ENCODE peak calls at places on chromosomes 4 and X, in eight cellular contexts. One of them, this sample, is unnamed.

GRCh38 chr4:766152-766515 is 59.8 kb downstream of the CPLX1 start:
- DNase-seq in choroid plexus epithelial cell: peak; percentile 63
- DNase-seq in Daoy: no peak
- DNase-seq in effector memory CD8-positive, alpha-beta T cell: no peak
- DNase-seq in HTR-8/SVneo: no peak
- DNase-seq in NCI-H1092 treated with DMSO at 0.1 percent for 48 hours: no peak
- DNase-seq in DMS53: peak; percentile 56
- DNase-seq in iPS-NIHi11: no peak
- DNase-seq in this sample: peak; percentile 73

GRCh38 chr4:181143241-181143854 is 1099.9 kb upstream of the TENM3 start:
- DNase-seq in choroid plexus epithelial cell: peak; percentile 86
- DNase-seq in Daoy: peak; percentile 63
- DNase-seq in effector memory CD8-positive, alpha-beta T cell: peak; percentile 38
- DNase-seq in HTR-8/SVneo: peak; percentile 45
- DNase-seq in NCI-H1092 treated with DMSO at 0.1 percent for 48 hours: peak; percentile 75
- DNase-seq in DMS53: peak; percentile 77
- DNase-seq in iPS-NIHi11: peak; percentile 77
- DNase-seq in this sample: peak; percentile 50

GRCh38 chrX:2692221-2693122 is 1.4 kb downstream of the CD99 start:
- DNase-seq in choroid plexus epithelial cell: peak; percentile 56
- DNase-seq in Daoy: peak; percentile 19
- DNase-seq in effector memory CD8-positive, alpha-beta T cell: no peak
- DNase-seq in HTR-8/SVneo: no peak
- DNase-seq in NCI-H1092 treated with DMSO at 0.1 percent for 48 hours: no peak
- DNase-seq in DMS53: no peak
- DNase-seq in iPS-NIHi11: no peak
- DNase-seq in this sample: no peak

GRCh38 chr4:7766661-7767345 is 172.9 kb downstream of the AFAP1 start:
- DNase-seq in choroid plexus epithelial cell: no peak
- DNase-seq in Daoy: no peak
- DNase-seq in effector memory CD8-positive, alpha-beta T cell: no peak
- DNase-seq in HTR-8/SVneo: no peak
- DNase-seq in NCI-H1092 treated with DMSO at 0.1 percent for 48 hours: peak; percentile 32
- DNase-seq in DMS53: no peak
- DNase-seq in iPS-NIHi11: no peak
- DNase-seq in this sample: no peak

GRCh38 chr4:15336410-15337184 is 91.2 kb upstream of the C1QTNF7 start:
- DNase-seq in choroid plexus epithelial cell: peak; percentile 90
- DNase-seq in Daoy: peak; percentile 85
- DNase-seq in effector memory CD8-positive, alpha-beta T cell: no peak
- DNase-seq in HTR-8/SVneo: peak; percentile 8
- DNase-seq in NCI-H1092 treated with DMSO at 0.1 percent for 48 hours: no peak
- DNase-seq in DMS53: peak; percentile 28
- DNase-seq in iPS-NIHi11: peak; percentile 47
- DNase-seq in this sample: peak; percentile 11

GRCh38 chr4:139972305-139972704 is 181.7 kb downstream of the MAML3 start:
- DNase-seq in choroid plexus epithelial cell: no peak
- DNase-seq in Daoy: no peak
- DNase-seq in effector memory CD8-positive, alpha-beta T cell: no peak
- DNase-seq in HTR-8/SVneo: no peak
- DNase-seq in NCI-H1092 treated with DMSO at 0.1 percent for 48 hours: no peak
- DNase-seq in DMS53: no peak
- DNase-seq in iPS-NIHi11: no peak
- DNase-seq in this sample: no peak

GRCh38 chr4:74386159-74386558 is 21.2 kb downstream of the EREG start:
- DNase-seq in choroid plexus epithelial cell: no peak
- DNase-seq in Daoy: no peak
- DNase-seq in effector memory CD8-positive, alpha-beta T cell: no peak
- DNase-seq in HTR-8/SVneo: no peak
- DNase-seq in NCI-H1092 treated with DMSO at 0.1 percent for 48 hours: no peak
- DNase-seq in DMS53: no peak
- DNase-seq in iPS-NIHi11: no peak
- DNase-seq in this sample: no peak

GRCh38 chr4:183408791-183409190 is 35.6 kb upstream of the CDKN2AIP start:
- DNase-seq in choroid plexus epithelial cell: no peak
- DNase-seq in Daoy: no peak
- DNase-seq in effector memory CD8-positive, alpha-beta T cell: no peak
- DNase-seq in HTR-8/SVneo: no peak
- DNase-seq in NCI-H1092 treated with DMSO at 0.1 percent for 48 hours: no peak
- DNase-seq in DMS53: no peak
- DNase-seq in iPS-NIHi11: no peak
- DNase-seq in this sample: no peak

GRCh38 chrX:106791495-106791894 is 11.0 kb upstream of the TBC1D8B start:
- DNase-seq in choroid plexus epithelial cell: peak; percentile 48
- DNase-seq in Daoy: no peak
- DNase-seq in effector memory CD8-positive, alpha-beta T cell: no peak
- DNase-seq in HTR-8/SVneo: no peak
- DNase-seq in NCI-H1092 treated with DMSO at 0.1 percent for 48 hours: no peak
- DNase-seq in DMS53: peak; percentile 49
- DNase-seq in iPS-NIHi11: no peak
- DNase-seq in this sample: no peak

GRCh38 chr4:106497271-106497670 is 128.7 kb upstream of the GIMD1 start:
- DNase-seq in choroid plexus epithelial cell: no peak
- DNase-seq in Daoy: no peak
- DNase-seq in effector memory CD8-positive, alpha-beta T cell: no peak
- DNase-seq in HTR-8/SVneo: no peak
- DNase-seq in NCI-H1092 treated with DMSO at 0.1 percent for 48 hours: no peak
- DNase-seq in DMS53: no peak
- DNase-seq in iPS-NIHi11: no peak
- DNase-seq in this sample: no peak

GRCh38 chr4:38925492-38926418 is 58.1 kb downstream of the FAM114A1 start:
- DNase-seq in choroid plexus epithelial cell: no peak
- DNase-seq in Daoy: no peak
- DNase-seq in effector memory CD8-positive, alpha-beta T cell: no peak
- DNase-seq in HTR-8/SVneo: no peak
- DNase-seq in NCI-H1092 treated with DMSO at 0.1 percent for 48 hours: peak; percentile 16
- DNase-seq in DMS53: no peak
- DNase-seq in iPS-NIHi11: no peak
- DNase-seq in this sample: no peak